ENCODE peak calls at places on chromosomes 16 and 17, in eight cellular contexts. G is activated CD8-positive, alpha-beta T cell treated with anti-CD3 and anti-CD28 coated beads for 36 hours; N is A549; I is NB4; S is activated B cell treated with CpG ODN at 0.5 μM for 24 hours; Y is nephron progenitor cell; X is cardiac muscle cell; J is progenitor cell of endocrine pancreas. W is an unnamed sample.

GRCh38 chr17:45021607-45022287 is 29.7 kb downstream of the DCAKD start:
- DNase-seq in G (peak; percentile 65), N (peak; percentile 67), I (peak; percentile 69), S (peak; percentile 65), Y (peak; percentile 80), X (peak; percentile 87), J (peak; percentile 70), W (peak; percentile 68)

GRCh38 chr17:73952498-73953205 is 250.8 kb upstream of the RPL38 start:
- DNase-seq in G (peak; percentile 56), N (peak; percentile 46), I (peak; percentile 83), S (peak; percentile 22), Y (peak; percentile 84), X (peak; percentile 75), J (peak; percentile 67), W (peak; percentile 73)

GRCh38 chr17:3049705-3050295 is 13.6 kb downstream of the OR1D5 start:
- DNase-seq in G (no peak), N (no peak), I (peak; percentile 30), S (no peak), Y (no peak), X (no peak), J (no peak), W (no peak)

GRCh38 chr17:77854083-77854758 is 104.3 kb upstream of the TNRC6C start:
- DNase-seq in G (no peak), N (no peak), I (no peak), S (no peak), Y (no peak), X (no peak), J (no peak), W (no peak)

GRCh38 chr16:4307215-4308037 is 8.4 kb upstream of the GLIS2 start:
- DNase-seq in G (peak; percentile 97), N (peak; percentile 96), I (peak; percentile 96), S (peak; percentile 98), Y (peak; percentile 93), X (peak; percentile 97), J (peak; percentile 91), W (peak; percentile 89)

GRCh38 chr17:71438631-71439146 is 682.1 kb upstream of the SOX9 start:
- DNase-seq in G (no peak), N (peak; percentile 84), I (no peak), S (no peak), Y (no peak), X (peak; percentile 10), J (no peak), W (no peak)

GRCh38 chr17:6455321-6455705 is 11.1 kb downstream of the PIMREG start:
- DNase-seq in G (peak; percentile 53), N (no peak), I (no peak), S (peak; percentile 46), Y (peak; percentile 64), X (peak; percentile 46), J (peak; percentile 52), W (peak; percentile 23)

GRCh38 chr16:61957075-61957474 is 79.2 kb downstream of the CDH8 start:
- DNase-seq in G (no peak), N (no peak), I (no peak), S (no peak), Y (no peak), X (no peak), J (no peak), W (no peak)

GRCh38 chr17:19978803-19979202 is 1.2 kb upstream of the AKAP10 start:
- DNase-seq in G (peak; percentile 9), N (no peak), I (peak; percentile 64), S (no peak), Y (no peak), X (no peak), J (no peak), W (no peak)

GRCh38 chr17:75205037-75205792 is at the start of gene NUP85:
- DNase-seq in G (peak; percentile 94), N (peak; percentile 99), I (peak; percentile 96), S (peak; percentile 90), Y (peak; percentile 95), X (peak; percentile 96), J (peak; percentile 92), W (peak; percentile 95)

GRCh38 chr17:81429353-81429774 is 34.1 kb downstream of the BAHCC1 start:
- DNase-seq in G (no peak), N (peak; percentile 80), I (no peak), S (no peak), Y (no peak), X (no peak), J (no peak), W (no peak)

DNA sequence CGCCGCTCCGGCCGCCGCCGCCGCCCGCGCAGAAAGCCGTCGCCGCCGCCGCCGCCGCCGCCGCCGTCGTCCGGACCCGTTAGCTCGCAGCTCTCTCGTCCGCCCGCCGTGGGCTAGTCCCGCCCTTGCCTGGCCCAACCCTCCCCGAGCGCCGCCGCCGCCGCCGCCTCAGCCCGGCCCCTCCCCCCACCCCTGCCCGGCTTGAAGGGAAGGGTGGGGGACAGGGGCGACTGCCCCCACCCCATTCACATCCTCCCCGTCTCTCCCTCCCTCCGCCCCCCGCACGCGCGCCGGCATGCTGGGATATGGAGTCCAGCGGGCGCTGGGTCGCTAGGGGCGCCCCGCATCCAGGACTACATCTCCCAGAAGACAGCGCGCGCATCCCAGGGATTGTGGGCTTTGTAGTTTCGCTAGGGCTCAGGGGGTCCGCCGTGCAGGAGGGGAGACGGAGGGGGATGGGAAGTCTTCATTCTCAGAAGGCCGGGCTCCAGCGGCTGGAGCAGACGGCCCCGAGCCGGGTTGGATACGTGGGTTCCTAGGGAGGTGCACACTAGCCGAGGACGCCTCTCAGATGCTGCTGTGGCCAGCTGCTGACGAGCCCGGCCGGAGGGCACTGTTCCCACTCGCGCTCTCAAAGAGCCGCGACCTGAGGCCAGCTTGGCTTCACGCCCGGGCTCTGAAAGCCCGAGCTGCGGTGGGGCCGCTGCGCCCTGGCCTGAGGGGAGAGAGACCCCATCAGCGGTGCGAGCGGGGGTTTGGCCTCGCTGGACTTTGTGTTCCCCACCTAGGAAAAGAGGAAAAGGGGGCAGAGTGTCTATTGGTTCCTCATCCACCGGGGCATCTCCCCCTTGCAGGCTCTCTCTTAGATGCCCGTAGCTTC is at the start of gene ST3GAL2:
- DNase-seq in G (peak; percentile 96), N (peak; percentile 93), I (peak; percentile 97), S (peak; percentile 90), Y (peak; percentile 96), X (peak; percentile 98), J (peak; percentile 92), W (peak; percentile 93)
- TF ChIP-seq CTCF in G (no peak), N (no peak), I (no peak), S (no peak), Y (no peak), X (no peak), J (no peak), W (no peak)

DNA sequence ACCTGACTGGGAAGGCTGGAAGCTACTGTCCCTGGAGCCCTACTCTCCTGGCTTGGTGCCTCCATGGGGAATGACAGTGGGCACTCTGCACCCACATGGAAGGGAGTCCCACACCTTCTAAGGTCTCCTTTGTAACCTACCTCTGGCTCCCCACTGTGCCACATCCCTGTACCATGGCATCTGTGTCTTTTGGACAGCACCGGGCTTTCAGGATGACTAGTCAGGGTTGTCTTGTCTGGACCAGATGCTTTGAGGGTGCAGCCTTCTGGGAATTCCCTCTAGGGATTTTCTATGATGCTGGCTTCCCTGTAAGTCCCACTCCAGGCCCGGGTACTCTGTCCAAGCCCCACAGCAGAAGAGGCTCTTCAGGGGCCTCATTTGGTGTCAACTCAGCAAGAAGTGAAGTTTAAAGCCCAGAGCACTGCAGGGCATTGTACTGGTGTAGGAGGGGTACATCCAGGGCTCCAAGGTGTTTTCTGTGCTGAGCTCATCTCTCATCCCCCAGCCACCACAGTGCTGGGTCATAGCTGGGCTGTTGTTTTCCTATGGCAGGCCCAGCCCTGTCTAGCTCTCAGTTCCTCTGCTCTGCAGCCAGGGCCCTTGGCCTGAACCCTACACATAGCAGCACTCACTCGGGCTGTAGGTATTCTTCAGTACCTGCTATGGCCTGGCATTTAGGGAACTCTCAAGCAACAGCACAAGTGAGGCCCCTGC is 255.3 kb downstream of the CPPED1 start:
- DNase-seq in G (no peak), N (no peak), I (no peak), S (no peak), Y (no peak), X (no peak), J (no peak), W (no peak)
- TF ChIP-seq CTCF in G (no peak), N (no peak), I (no peak), S (no peak), Y (no peak), X (no peak), J (no peak), W (no peak)

DNA sequence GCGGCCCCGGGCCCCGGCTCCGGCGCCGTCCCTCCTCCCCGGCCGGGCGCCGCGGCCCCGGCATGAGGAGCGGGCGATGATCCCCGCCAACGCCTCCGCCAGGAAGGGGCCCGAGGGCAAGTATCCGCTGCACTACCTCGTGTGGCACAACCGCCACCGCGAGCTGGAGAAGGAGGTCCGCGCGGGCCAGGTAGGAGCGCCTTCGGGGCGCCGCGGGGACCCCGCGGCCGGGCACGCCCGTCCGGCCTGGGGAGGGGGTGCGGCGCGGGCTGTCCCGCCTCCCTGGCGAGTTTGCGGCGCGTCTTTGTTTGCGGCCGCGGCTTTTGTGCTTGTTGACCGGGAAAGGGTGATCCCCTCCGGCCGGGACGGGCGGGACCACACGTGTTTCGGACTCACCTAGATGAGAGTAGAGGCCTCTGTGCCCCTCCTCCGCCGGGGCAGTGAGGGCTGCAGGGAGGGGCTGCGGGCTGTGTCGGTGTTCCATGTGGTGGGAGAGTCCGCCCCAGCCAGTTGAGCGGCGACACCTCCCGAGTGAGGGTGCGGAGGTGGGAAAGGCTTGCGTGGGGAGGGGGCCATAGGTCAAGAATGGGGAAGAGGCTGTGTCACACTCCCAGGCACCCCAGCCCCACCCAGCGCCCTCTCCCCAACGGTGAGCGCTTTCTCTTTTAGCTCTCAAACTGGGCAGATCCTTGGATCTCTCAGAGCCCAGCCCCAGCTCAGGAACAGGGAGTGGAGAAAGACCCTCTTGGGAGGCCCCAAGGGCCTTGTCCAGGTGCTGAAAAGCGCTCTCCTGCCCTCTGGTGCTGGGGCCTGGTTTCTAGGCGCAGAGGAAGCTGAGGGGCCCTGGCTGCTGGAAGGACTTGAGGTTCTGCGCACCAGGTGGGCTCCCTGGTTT is 861 bp downstream of the ANKRD13B start:
- DNase-seq in G (peak; percentile 67), N (peak; percentile 57), I (peak; percentile 66), S (no peak), Y (peak; percentile 57), X (peak; percentile 86), J (no peak), W (no peak)
- TF ChIP-seq CTCF in G (peak; percentile 37), N (peak; percentile 52), I (peak; percentile 24), S (no peak), Y (no peak), X (peak; percentile 30), J (peak; percentile 20), W (no peak)

DNA sequence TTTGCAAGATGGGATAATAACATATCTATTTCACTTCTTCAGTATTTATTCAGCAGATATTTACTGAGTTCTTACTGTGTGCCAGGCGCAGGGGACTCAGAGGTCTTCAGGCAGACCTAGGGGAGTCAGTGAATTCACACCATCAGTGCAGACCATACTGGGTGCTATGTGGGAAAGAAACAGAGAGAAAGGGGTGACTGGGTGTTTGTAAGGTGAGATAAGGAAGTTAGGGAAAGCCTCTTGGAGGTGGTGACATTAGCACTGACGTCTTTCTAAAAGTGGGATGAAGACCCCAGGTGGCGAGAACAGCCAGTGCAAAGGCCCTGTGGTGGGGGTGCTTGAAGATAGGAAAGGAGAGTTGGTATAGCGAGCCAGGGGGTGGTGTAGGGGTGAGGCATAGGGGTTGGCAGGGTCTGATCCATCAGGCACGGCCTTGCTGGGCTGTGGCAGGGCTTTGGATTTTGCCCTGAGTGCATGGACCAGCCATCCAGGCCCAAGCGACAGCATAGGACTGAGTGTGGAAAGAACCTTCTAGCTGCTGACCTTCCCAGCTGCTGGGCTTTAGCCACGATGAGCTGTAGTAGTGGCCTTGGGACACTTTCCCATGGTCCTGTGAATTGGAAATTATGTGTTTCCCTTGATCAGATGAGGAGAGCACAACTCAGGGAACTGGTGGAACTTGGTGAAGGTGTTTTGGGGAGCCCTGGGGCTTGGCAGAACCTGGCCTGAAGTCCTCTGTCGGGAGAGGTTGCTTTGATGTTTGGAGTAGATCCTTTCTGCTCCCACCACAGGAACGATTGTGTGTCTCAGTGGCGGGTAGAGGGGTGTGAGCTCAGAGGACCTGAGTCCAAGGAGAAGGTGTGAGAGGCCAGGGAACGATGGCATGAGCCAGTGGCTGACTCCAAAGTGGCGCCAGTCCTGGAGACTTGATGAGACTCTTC is 3.9 kb upstream of the SOCS1 start:
- DNase-seq in G (no peak), N (no peak), I (no peak), S (no peak), Y (no peak), X (no peak), J (no peak), W (no peak)
- TF ChIP-seq CTCF in G (no peak), N (no peak), I (no peak), S (no peak), Y (no peak), X (no peak), J (no peak), W (no peak)